ENCODE peak calls at places on chromosomes 7 and 10, in six cellular contexts. D is OCI-LY7; L is mammary epithelial cell; P is CD8-positive, alpha-beta T cell; H is heart right ventricle; V is testis. J is an unnamed sample.

GRCh38 chr7:136654406-136654805 is 214.0 kb upstream of the CHRM2 start:
- DNase-seq in H (no peak), D (no peak), L (no peak), V (no peak), P (no peak), J (no peak)

GRCh38 chr7:32158076-32158475 is 87.9 kb upstream of the PDE1C start:
- DNase-seq in L (no peak), H (no peak), V (no peak), D (no peak), P (no peak), J (no peak)

GRCh38 chr10:114024876-114025609 is 18.6 kb upstream of the ADRB1 start:
- DNase-seq in H (no peak), L (no peak), P (no peak), V (no peak), D (peak; percentile 91), J (peak; percentile 73)

GRCh38 chr7:99831595-99831994 is 3.8 kb downstream of the CYP3A43 start:
- DNase-seq in H (no peak), L (no peak), V (no peak), D (no peak), P (no peak), J (no peak)

GRCh38 chr10:97612386-97612785 is 20.9 kb downstream of the MORN4 start:
- DNase-seq in P (no peak), H (no peak), L (peak; percentile 62), V (no peak), D (peak; percentile 57), J (no peak)

GRCh38 chr7:37943905-37944736 is 23.7 kb downstream of the EPDR1 start:
- DNase-seq in H (no peak), P (no peak), L (peak; percentile 35), V (no peak), D (no peak), J (no peak)

GRCh38 chr7:107469836-107470416 is at the start of gene GPR22:
- DNase-seq in V (no peak), H (no peak), L (no peak), D (no peak), P (no peak), J (no peak)

GRCh38 chr10:79093658-79094411 is 25.1 kb downstream of the ZMIZ1 start:
- DNase-seq in H (peak; percentile 43), L (no peak), D (peak; percentile 72), V (peak; percentile 43), P (no peak), J (peak; percentile 45)

GRCh38 chr7:48299580-48300169 is 128.4 kb downstream of the ABCA13 start:
- DNase-seq in H (no peak), L (peak; percentile 77), V (peak; percentile 78), D (peak; percentile 62), P (no peak), J (peak; percentile 30)

GRCh38 chr7:129698516-129699418 is 87.2 kb downstream of the NRF1 start:
- DNase-seq in V (no peak), H (no peak), L (peak; percentile 48), P (no peak), D (no peak), J (no peak)

GRCh38 chr7:54932818-54933543 is 85.8 kb upstream of the EGFR start:
- DNase-seq in V (peak; percentile 84), H (peak; percentile 65), P (no peak), L (peak; percentile 64), D (no peak), J (no peak)

GRCh38 chr10:230758-231157 is 95.5 kb downstream of the ZMYND11 start:
- DNase-seq in H (no peak), P (no peak), L (no peak), V (no peak), D (peak; percentile 54), J (peak; percentile 19)

GRCh38 chr10:34102917-34103506 is 712.1 kb downstream of the PARD3 start:
- DNase-seq in L (no peak), H (no peak), P (no peak), V (no peak), D (no peak), J (no peak)

GRCh38 chr7:101990811-101991418 is 173.5 kb downstream of the CUX1 start:
- DNase-seq in H (no peak), V (no peak), P (no peak), L (no peak), D (peak; percentile 100), J (peak; percentile 80)

GRCh38 chr10:5944389-5945202 is 32.7 kb downstream of the IL15RA start:
- DNase-seq in L (peak; percentile 95), H (no peak), P (no peak), D (no peak), V (peak; percentile 84), J (no peak)

GRCh38 chr7:51034531-51035264 is 252.0 kb upstream of the GRB10 start:
- DNase-seq in D (no peak), H (no peak), L (peak; percentile 11), V (no peak), P (no peak), J (no peak)

GRCh38 chr10:123563581-123563855 is 102.6 kb upstream of the GPR26 start:
- DNase-seq in H (no peak), P (no peak), D (no peak), V (no peak), L (no peak), J (no peak)

GRCh38 chr7:141366098-141366621 is 185.1 kb upstream of the AGK start:
- DNase-seq in P (no peak), V (no peak), L (no peak), H (no peak), D (no peak), J (no peak)

GRCh38 chr10:69505636-69506318 is 54.5 kb downstream of the TSPAN15 start:
- DNase-seq in P (no peak), V (peak; percentile 11), L (no peak), H (no peak), D (no peak), J (no peak)

GRCh38 chr7:155961241-155962190 is 149.3 kb upstream of the SHH start:
- DNase-seq in V (peak; percentile 43), P (no peak), L (peak; percentile 84), H (no peak), D (no peak), J (no peak)

GRCh38 chr7:36668080-36668479 is 56.2 kb downstream of the AOAH start:
- DNase-seq in D (no peak), L (peak; percentile 73), H (no peak), V (no peak), P (no peak), J (no peak)

GRCh38 chr7:69067397-69067796 is 530.9 kb upstream of the AUTS2 start:
- DNase-seq in P (no peak), H (no peak), V (peak; percentile 80), L (no peak), D (peak; percentile 51), J (no peak)

GRCh38 chr10:122114156-122114747 is 125.3 kb downstream of the TACC2 start:
- DNase-seq in V (no peak), P (no peak), L (no peak), D (no peak), H (peak; percentile 36), J (no peak)
- H3K4me3 ChIP-seq in V (peak overlapping the region; percentile 64), P (no peak overlapping the region), L (peak overlapping the region; percentile 75), D (no peak overlapping the region), H (peak overlapping the region; percentile 73), J (no peak overlapping the region)

GRCh38 chr10:30820282-30820991 is 190.9 kb upstream of the LYZL2 start:
- DNase-seq in V (no peak), H (no peak), P (no peak), D (no peak), L (no peak), J (no peak)
- H3K4me3 ChIP-seq in V (no peak overlapping the region), H (peak overlapping the region; percentile 37), P (no peak overlapping the region), D (no peak overlapping the region), L (no peak overlapping the region), J (no peak overlapping the region)

DNA sequence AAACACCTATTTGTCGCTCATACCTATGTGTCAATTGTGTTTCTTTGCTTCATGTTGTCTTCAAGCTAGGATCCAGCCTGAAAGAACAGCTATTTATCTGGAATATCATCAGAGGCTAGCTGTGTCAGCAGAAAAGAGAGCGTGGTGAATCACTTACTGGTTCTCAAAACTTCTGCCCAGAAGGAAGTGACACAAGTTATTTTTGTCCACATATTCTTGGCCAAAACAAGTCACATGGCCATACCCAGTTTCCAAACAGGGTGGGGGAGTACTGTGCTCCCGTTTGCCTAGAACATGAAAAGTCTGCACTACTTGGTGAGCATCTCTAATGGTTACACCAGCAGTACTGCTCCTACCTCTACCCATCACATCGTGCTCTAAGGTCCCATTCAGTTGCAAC is 160.9 kb upstream of the CSTF2T start:
- DNase-seq in D (no peak), P (no peak), H (no peak), V (no peak), L (peak; percentile 32), J (no peak)
- H3K4me3 ChIP-seq in D (no peak overlapping the region), P (no peak overlapping the region), H (no peak overlapping the region), V (no peak overlapping the region), L (no peak overlapping the region), J (no peak overlapping the region)

GRCh38 chr7:116595063-116595462 is 70.2 kb downstream of the CAV1 start:
- DNase-seq in H (no peak), P (no peak), D (no peak), V (no peak), L (peak; percentile 56), J (no peak)

GRCh38 chr7:116593359-116594075 is 68.7 kb downstream of the CAV1 start:
- DNase-seq in V (no peak), D (no peak), H (no peak), P (no peak), L (no peak), J (no peak)

GRCh38 chr7:116591202-116592040 is 66.6 kb downstream of the CAV1 start:
- DNase-seq in H (no peak), L (peak; percentile 36), D (peak; percentile 16), V (no peak), P (no peak), J (no peak)

GRCh38 chr7:116592445-116592844 is 67.6 kb downstream of the CAV1 start:
- DNase-seq in H (peak; percentile 23), L (no peak), D (no peak), P (no peak), V (no peak), J (no peak)

DNA sequence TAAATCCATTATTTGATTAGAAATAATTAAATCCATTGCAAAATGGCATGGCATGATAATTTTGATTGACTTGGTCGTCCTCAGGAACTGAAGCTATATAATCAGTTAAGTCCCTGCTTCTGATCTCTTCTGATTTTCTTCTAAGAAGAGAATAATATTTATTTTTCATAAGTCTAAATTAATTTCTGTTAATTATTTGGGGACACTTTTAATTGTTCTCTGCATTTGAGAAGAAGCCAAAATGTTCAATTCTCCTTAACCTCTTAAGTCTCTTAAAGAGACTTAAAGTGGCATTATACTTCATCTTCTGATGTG is 67.2 kb downstream of the CAV1 start:
- DNase-seq in P (no peak), V (no peak), H (no peak), D (no peak), L (no peak), J (no peak)
- H3K4me3 ChIP-seq in P (no peak overlapping the region), V (no peak overlapping the region), H (peak overlapping the region; percentile 41), D (no peak overlapping the region), L (no peak overlapping the region), J (no peak overlapping the region)

J was measured in Jurkat, Clone E6-1.